ENCODE peak calls at places on chromosomes 4 and X, in nine cellular contexts. O is pulmonary artery endothelial cell; M is neural progenitor cell; S is HEK293T; N is activated naive CD4-positive, alpha-beta T cell treated with anti-CD3 and anti-CD28 coated beads, Interleukin-2, amount 50 U/mL, for 72 hours; C is colonic mucosa; F is pancreas; B is ecto neural progenitor cell; J is stimulated activated CD4-positive, alpha-beta T cell treated with anti-CD3 and anti-CD28 coated beads, Interleukin-4, amount 100 ng/mL, for 1 hour. W is an unnamed sample.

GRCh38 chr4:139282375-139283075 is 2.5 kb upstream of the MGARP start:
- DNase-seq in C (no peak), J (no peak), S (no peak), M (no peak), B (no peak), O (no peak), F (no peak), N (no peak), W (no peak)

GRCh38 chr4:76199664-76200211 is 13.9 kb downstream of the SCARB2 start:
- DNase-seq in C (peak; percentile 74), N (no peak), M (no peak), B (no peak), F (no peak), O (no peak), S (no peak), J (no peak), W (no peak)

GRCh38 chr4:138870739-138871633 is 144.6 kb upstream of the NOCT start:
- DNase-seq in M (peak; percentile 81), O (peak; percentile 27), N (no peak), B (peak; percentile 79), C (peak; percentile 65), F (no peak), J (peak; percentile 22), S (peak; percentile 66), W (peak; percentile 58)

GRCh38 chrX:95056901-95057300 is 1382.9 kb downstream of the FAM133A start:
- DNase-seq in B (no peak), N (no peak), M (peak; percentile 27), F (no peak), O (no peak), C (no peak), S (no peak), J (no peak), W (no peak)

GRCh38 chr4:105956566-105956965 is 61.3 kb downstream of the NPNT start:
- DNase-seq in M (peak; percentile 7), J (no peak), O (no peak), B (no peak), N (no peak), C (no peak), S (no peak), F (no peak), W (no peak)

GRCh38 chr4:153950100-153950979 is 161.5 kb upstream of the SFRP2 start:
- DNase-seq in M (no peak), S (no peak), O (no peak), N (no peak), B (no peak), J (no peak), C (peak; percentile 26), F (no peak), W (no peak)

GRCh38 chr4:76083386-76083785 is 8.9 kb downstream of the ART3 start:
- DNase-seq in O (no peak), B (no peak), J (no peak), N (no peak), C (no peak), M (no peak), S (no peak), F (no peak), W (no peak)

GRCh38 chr4:53055274-53055673 is 193.2 kb downstream of the RASL11B start:
- DNase-seq in N (no peak), J (no peak), F (no peak), O (no peak), B (no peak), C (no peak), M (no peak), S (no peak), W (peak; percentile 41)

GRCh38 chrX:42624524-42624923 is 153.4 kb downstream of the PPP1R2C start:
- DNase-seq in M (no peak), N (no peak), F (no peak), J (no peak), B (no peak), S (no peak), C (no peak), O (no peak), W (no peak)

GRCh38 chr4:6641971-6642320 is 1.5 kb downstream of the MRFAP1 start:
- DNase-seq in F (no peak), S (no peak), J (no peak), O (no peak), M (peak; percentile 43), C (no peak), B (no peak), N (no peak), W (no peak)

GRCh38 chrX:1767026-1767425 is 152.2 kb downstream of the ASMT start:
- DNase-seq in F (no peak), M (peak; percentile 60), O (no peak), N (no peak), C (no peak), B (no peak), S (no peak), J (no peak), W (no peak)

GRCh38 chr4:165199722-165200121 is 7.6 kb upstream of the KLHL2 start:
- DNase-seq in C (no peak), F (no peak), S (no peak), M (no peak), J (no peak), N (no peak), B (no peak), O (no peak), W (no peak)

GRCh38 chr4:818106-818921 is 7.6 kb downstream of the CPLX1 start:
- DNase-seq in O (no peak), N (no peak), F (peak; percentile 58), C (no peak), B (no peak), S (no peak), M (no peak), J (no peak), W (no peak)

GRCh38 chr4:129043523-129043922 is 49.8 kb downstream of the SCLT1 start:
- DNase-seq in F (no peak), J (no peak), C (no peak), O (no peak), N (no peak), S (no peak), B (no peak), M (no peak), W (peak; percentile 14)

GRCh38 chr4:74114234-74114633 is 15.2 kb upstream of the CXCL2 start:
- DNase-seq in O (no peak), B (no peak), F (no peak), J (no peak), C (no peak), S (no peak), M (no peak), N (no peak), W (peak; percentile 86)

GRCh38 chr4:176601156-176601555 is 191.6 kb downstream of the VEGFC start:
- DNase-seq in J (no peak), M (no peak), F (no peak), B (no peak), S (no peak), N (no peak), O (no peak), C (no peak), W (no peak)

GRCh38 chr4:119189638-119190037 is 22.9 kb upstream of the USP53 start:
- DNase-seq in J (no peak), F (no peak), B (no peak), M (no peak), N (no peak), C (no peak), S (no peak), O (no peak), W (no peak)

GRCh38 chr4:125316391-125316780 is 1.6 kb downstream of the FAT4 start:
- DNase-seq in M (peak; percentile 44), J (no peak), S (no peak), B (peak; percentile 59), F (peak; percentile 67), N (peak; percentile 52), O (no peak), C (peak; percentile 26), W (no peak)

GRCh38 chrX:68574240-68574639 is 73.2 kb upstream of the STARD8 start:
- DNase-seq in O (no peak), M (no peak), N (no peak), B (no peak), J (no peak), C (no peak), F (no peak), S (no peak), W (no peak)

GRCh38 chr4:110735691-110736090 is 112.8 kb upstream of the PITX2 start:
- DNase-seq in N (no peak), F (no peak), S (peak; percentile 33), B (no peak), J (no peak), O (no peak), M (no peak), C (no peak), W (no peak)

GRCh38 chrX:3046253-3046909 is 5.1 kb downstream of the ARSF start:
- DNase-seq in B (no peak), S (no peak), O (no peak), C (no peak), M (no peak), N (no peak), J (no peak), F (no peak), W (no peak)

GRCh38 chr4:159655547-159655946 is 552.7 kb downstream of the RAPGEF2 start:
- DNase-seq in M (no peak), F (no peak), J (no peak), C (no peak), S (no peak), N (no peak), B (no peak), O (no peak), W (peak; percentile 13)

GRCh38 chrX:78321809-78322208 is 5.6 kb downstream of the CYSLTR1 start:
- DNase-seq in B (no peak), N (no peak), S (no peak), C (peak; percentile 39), M (no peak), F (no peak), O (no peak), J (no peak), W (no peak)

GRCh38 chr4:104025251-104025650 is 305.5 kb upstream of the TACR3 start:
- DNase-seq in B (no peak), O (no peak), C (no peak), M (no peak), N (no peak), F (no peak), J (no peak), S (no peak), W (no peak)

GRCh38 chr4:180059216-180059881 is 2183.9 kb upstream of the TENM3 start:
- DNase-seq in N (no peak), S (peak; percentile 29), C (peak; percentile 23), O (no peak), M (peak; percentile 74), J (no peak), B (peak; percentile 71), F (peak; percentile 63), W (no peak)

GRCh38 chr4:158007566-158007965 is 165.3 kb downstream of the GASK1B start:
- DNase-seq in C (no peak), O (no peak), F (no peak), B (no peak), M (no peak), S (no peak), J (no peak), N (no peak), W (no peak)

GRCh38 chrX:150041208-150041607 is 102.9 kb upstream of the EOLA2 start:
- DNase-seq in S (no peak), M (no peak), N (no peak), C (no peak), B (no peak), F (no peak), J (no peak), O (no peak), W (no peak)

GRCh38 chrX:21741378-21741777 is 16.5 kb downstream of the SMPX start:
- DNase-seq in F (no peak), S (no peak), C (no peak), N (no peak), O (no peak), J (no peak), M (no peak), B (no peak), W (no peak)

GRCh38 chrX:9279271-9279596 is 185.6 kb upstream of the TBL1X start:
- DNase-seq in F (no peak), J (no peak), N (no peak), S (no peak), O (no peak), M (no peak), B (no peak), C (no peak), W (no peak)

GRCh38 chr4:146146918-146147317 is 28.6 kb upstream of the LSM6 start:
- DNase-seq in S (no peak), B (no peak), O (no peak), C (no peak), J (no peak), M (no peak), F (no peak), N (no peak), W (no peak)

GRCh38 chrX:48569958-48570357 is 4.3 kb upstream of the RBM3 start:
- DNase-seq in B (no peak), N (no peak), O (no peak), J (no peak), M (no peak), S (no peak), C (no peak), F (no peak), W (peak; percentile 26)